ENCODE peak calls at places on chromosomes 5 and 9, in ten cellular contexts. One of them, this sample, is unnamed.

GRCh38 chr5:79486116-79486515 is 27.8 kb downstream of the HOMER1 start:
- DNase-seq in gastrocnemius medialis: no peak
- DNase-seq in breast epithelium: no peak
- DNase-seq in endothelial cell of umbilical vein: no peak
- DNase-seq in A549: no peak
- DNase-seq in cardiac muscle cell: no peak
- DNase-seq in A673: no peak
- DNase-seq in hepatocyte: no peak
- DNase-seq in heart right ventricle: no peak
- DNase-seq in HepG2: no peak
- DNase-seq in this sample: no peak

GRCh38 chr5:24226492-24226891 is 418.3 kb downstream of the CDH10 start:
- DNase-seq in A673: no peak
- DNase-seq in A549: no peak
- DNase-seq in endothelial cell of umbilical vein: no peak
- DNase-seq in breast epithelium: no peak
- DNase-seq in heart right ventricle: no peak
- DNase-seq in hepatocyte: no peak
- DNase-seq in HepG2: no peak
- DNase-seq in cardiac muscle cell: no peak
- DNase-seq in gastrocnemius medialis: no peak
- DNase-seq in this sample: no peak

GRCh38 chr5:154487541-154487940 is 9.5 kb upstream of the HAND1 start:
- DNase-seq in A673: no peak
- DNase-seq in hepatocyte: no peak
- DNase-seq in heart right ventricle: no peak
- DNase-seq in A549: no peak
- DNase-seq in gastrocnemius medialis: no peak
- DNase-seq in endothelial cell of umbilical vein: no peak
- DNase-seq in cardiac muscle cell: no peak
- DNase-seq in HepG2: no peak
- DNase-seq in breast epithelium: no peak
- DNase-seq in this sample: no peak

GRCh38 chr9:93061260-93061751 is 2.8 kb downstream of the SUSD3 start:
- DNase-seq in A673: no peak
- DNase-seq in A549: no peak
- DNase-seq in HepG2: no peak
- DNase-seq in gastrocnemius medialis: no peak
- DNase-seq in heart right ventricle: no peak
- DNase-seq in endothelial cell of umbilical vein: no peak
- DNase-seq in cardiac muscle cell: no peak
- DNase-seq in hepatocyte: no peak
- DNase-seq in breast epithelium: no peak
- DNase-seq in this sample: no peak

GRCh38 chr9:98888794-98889495 is 54.8 kb upstream of the COL15A1 start:
- DNase-seq in HepG2: no peak
- DNase-seq in cardiac muscle cell: no peak
- DNase-seq in endothelial cell of umbilical vein: no peak
- DNase-seq in heart right ventricle: no peak
- DNase-seq in breast epithelium: no peak
- DNase-seq in A549: no peak
- DNase-seq in hepatocyte: no peak
- DNase-seq in A673: no peak
- DNase-seq in gastrocnemius medialis: no peak
- DNase-seq in this sample: no peak

GRCh38 chr9:72807765-72808445 is 144.9 kb downstream of the ALDH1A1 start:
- DNase-seq in gastrocnemius medialis: no peak
- DNase-seq in A673: peak; percentile 15
- DNase-seq in cardiac muscle cell: no peak
- DNase-seq in heart right ventricle: no peak
- DNase-seq in HepG2: peak; percentile 22
- DNase-seq in breast epithelium: no peak
- DNase-seq in A549: no peak
- DNase-seq in hepatocyte: no peak
- DNase-seq in endothelial cell of umbilical vein: peak; percentile 13
- DNase-seq in this sample: no peak

GRCh38 chr9:99069532-99069931 is 35.4 kb upstream of the TGFBR1 start:
- DNase-seq in hepatocyte: no peak
- DNase-seq in heart right ventricle: no peak
- DNase-seq in breast epithelium: no peak
- DNase-seq in HepG2: no peak
- DNase-seq in gastrocnemius medialis: no peak
- DNase-seq in endothelial cell of umbilical vein: no peak
- DNase-seq in cardiac muscle cell: no peak
- DNase-seq in A549: no peak
- DNase-seq in A673: peak; percentile 31
- DNase-seq in this sample: no peak

GRCh38 chr9:122087406-122088200 is 5.5 kb downstream of the TTLL11 start:
- DNase-seq in cardiac muscle cell: no peak
- DNase-seq in breast epithelium: no peak
- DNase-seq in A673: no peak
- DNase-seq in gastrocnemius medialis: no peak
- DNase-seq in HepG2: no peak
- DNase-seq in hepatocyte: no peak
- DNase-seq in endothelial cell of umbilical vein: no peak
- DNase-seq in A549: no peak
- DNase-seq in heart right ventricle: no peak
- DNase-seq in this sample: no peak

GRCh38 chr9:83385317-83385716 is 152.9 kb downstream of the FRMD3 start:
- DNase-seq in breast epithelium: no peak
- DNase-seq in heart right ventricle: no peak
- DNase-seq in HepG2: no peak
- DNase-seq in hepatocyte: no peak
- DNase-seq in cardiac muscle cell: no peak
- DNase-seq in gastrocnemius medialis: no peak
- DNase-seq in A673: no peak
- DNase-seq in A549: no peak
- DNase-seq in endothelial cell of umbilical vein: peak; percentile 3
- DNase-seq in this sample: no peak

GRCh38 chr5:142716963-142717362 is 31.1 kb upstream of the FGF1 start:
- DNase-seq in A673: peak; percentile 88
- DNase-seq in cardiac muscle cell: peak; percentile 82
- DNase-seq in heart right ventricle: peak; percentile 62
- DNase-seq in breast epithelium: peak; percentile 55
- DNase-seq in gastrocnemius medialis: no peak
- DNase-seq in A549: peak; percentile 46
- DNase-seq in HepG2: peak; percentile 54
- DNase-seq in hepatocyte: peak; percentile 76
- DNase-seq in endothelial cell of umbilical vein: peak; percentile 53
- DNase-seq in this sample: no peak

GRCh38 chr5:180187767-180188166 is 21.2 kb downstream of the RASGEF1C start:
- DNase-seq in A549: no peak
- DNase-seq in hepatocyte: no peak
- DNase-seq in endothelial cell of umbilical vein: no peak
- DNase-seq in gastrocnemius medialis: no peak
- DNase-seq in cardiac muscle cell: no peak
- DNase-seq in HepG2: no peak
- DNase-seq in heart right ventricle: no peak
- DNase-seq in breast epithelium: no peak
- DNase-seq in A673: no peak
- DNase-seq in this sample: no peak

GRCh38 chr5:33891731-33892418 is at the start of gene ADAMTS12:
- DNase-seq in breast epithelium: no peak
- DNase-seq in HepG2: no peak
- DNase-seq in A673: no peak
- DNase-seq in heart right ventricle: peak; percentile 41
- DNase-seq in hepatocyte: peak; percentile 41
- DNase-seq in gastrocnemius medialis: no peak
- DNase-seq in endothelial cell of umbilical vein: no peak
- DNase-seq in A549: no peak
- DNase-seq in cardiac muscle cell: peak; percentile 80
- DNase-seq in this sample: no peak

GRCh38 chr9:116904165-116904564 is 217.1 kb downstream of the TRIM32 start:
- DNase-seq in HepG2: no peak
- DNase-seq in A549: no peak
- DNase-seq in hepatocyte: no peak
- DNase-seq in gastrocnemius medialis: no peak
- DNase-seq in A673: no peak
- DNase-seq in heart right ventricle: no peak
- DNase-seq in endothelial cell of umbilical vein: no peak
- DNase-seq in breast epithelium: no peak
- DNase-seq in cardiac muscle cell: no peak
- DNase-seq in this sample: no peak

GRCh38 chr5:125367702-125368101 is 621.3 kb upstream of the ZNF608 start:
- DNase-seq in A549: no peak
- DNase-seq in endothelial cell of umbilical vein: no peak
- DNase-seq in hepatocyte: no peak
- DNase-seq in gastrocnemius medialis: no peak
- DNase-seq in heart right ventricle: no peak
- DNase-seq in breast epithelium: no peak
- DNase-seq in A673: no peak
- DNase-seq in HepG2: no peak
- DNase-seq in cardiac muscle cell: no peak
- DNase-seq in this sample: no peak

GRCh38 chr5:40879163-40879942 is 29.9 kb upstream of the C7 start:
- DNase-seq in A549: peak; percentile 26
- DNase-seq in endothelial cell of umbilical vein: peak; percentile 52
- DNase-seq in breast epithelium: no peak
- DNase-seq in heart right ventricle: no peak
- DNase-seq in A673: peak; percentile 57
- DNase-seq in cardiac muscle cell: peak; percentile 17
- DNase-seq in gastrocnemius medialis: no peak
- DNase-seq in hepatocyte: peak; percentile 13
- DNase-seq in HepG2: peak; percentile 10
- DNase-seq in this sample: no peak

GRCh38 chr5:10227396-10227795 is 22.3 kb downstream of the ATPSCKMT start:
- DNase-seq in A549: no peak
- DNase-seq in endothelial cell of umbilical vein: no peak
- DNase-seq in hepatocyte: no peak
- DNase-seq in HepG2: no peak
- DNase-seq in cardiac muscle cell: no peak
- DNase-seq in breast epithelium: no peak
- DNase-seq in heart right ventricle: no peak
- DNase-seq in A673: no peak
- DNase-seq in gastrocnemius medialis: no peak
- DNase-seq in this sample: no peak

GRCh38 chr5:93909356-93909755 is 168.0 kb upstream of the POU5F2 start:
- DNase-seq in breast epithelium: no peak
- DNase-seq in HepG2: no peak
- DNase-seq in cardiac muscle cell: no peak
- DNase-seq in endothelial cell of umbilical vein: peak; percentile 23
- DNase-seq in A549: no peak
- DNase-seq in A673: no peak
- DNase-seq in hepatocyte: no peak
- DNase-seq in heart right ventricle: no peak
- DNase-seq in gastrocnemius medialis: no peak
- DNase-seq in this sample: no peak

GRCh38 chr9:37399336-37399735 is 23.2 kb upstream of the GRHPR start:
- DNase-seq in A549: no peak
- DNase-seq in A673: no peak
- DNase-seq in heart right ventricle: no peak
- DNase-seq in gastrocnemius medialis: no peak
- DNase-seq in endothelial cell of umbilical vein: no peak
- DNase-seq in cardiac muscle cell: no peak
- DNase-seq in breast epithelium: no peak
- DNase-seq in hepatocyte: no peak
- DNase-seq in HepG2: no peak
- DNase-seq in this sample: no peak

DNA sequence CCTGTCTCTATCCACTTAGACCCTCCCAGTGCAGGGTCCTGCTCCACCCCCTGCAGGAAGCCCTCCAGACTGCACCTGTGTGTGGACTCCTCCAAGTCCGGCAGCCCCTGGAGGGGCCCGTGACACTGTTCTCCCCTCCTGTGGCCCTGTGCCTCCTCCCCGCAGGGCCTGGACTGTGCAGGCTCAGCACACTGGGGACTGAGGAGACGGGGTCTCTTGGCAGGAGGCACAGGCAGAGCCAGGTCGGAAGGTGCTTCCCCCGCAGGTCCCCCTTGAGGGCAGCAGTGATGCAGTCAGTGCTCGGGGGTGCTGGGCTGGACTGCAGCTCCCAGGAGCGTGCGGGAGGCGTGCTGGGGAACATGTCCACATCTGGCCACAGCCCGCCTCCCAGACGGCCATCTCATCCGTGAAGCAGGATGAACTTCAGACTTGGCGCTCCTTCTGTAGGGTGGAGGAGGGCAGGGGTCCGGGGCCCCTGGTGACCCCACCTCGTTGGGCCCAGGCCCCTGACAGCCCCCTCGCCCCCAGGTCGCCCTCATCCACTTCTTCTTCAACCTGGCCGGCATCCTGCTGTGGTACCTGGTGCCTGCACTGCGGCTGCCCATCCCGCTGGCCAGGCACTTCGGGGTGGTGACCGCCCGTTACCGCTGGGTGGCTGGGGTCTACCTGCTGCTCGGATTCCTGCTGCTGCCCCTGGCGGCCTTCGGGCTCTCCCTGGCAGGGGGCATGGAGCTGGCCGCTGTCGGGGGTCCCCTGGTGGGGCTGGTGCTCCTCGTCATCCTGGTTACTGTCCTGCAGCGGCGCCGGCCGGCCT is 4.9 kb downstream of the SLC34A3 start:
- DNase-seq in A673: no peak
- DNase-seq in A549: no peak
- DNase-seq in cardiac muscle cell: no peak
- DNase-seq in endothelial cell of umbilical vein: no peak
- DNase-seq in hepatocyte: no peak
- DNase-seq in HepG2: peak; percentile 45
- DNase-seq in breast epithelium: no peak
- DNase-seq in heart right ventricle: no peak
- DNase-seq in gastrocnemius medialis: no peak
- DNase-seq in this sample: no peak
- TF ChIP-seq CTCF in A673: no peak
- TF ChIP-seq CTCF in A549: no peak
- TF ChIP-seq CTCF in cardiac muscle cell: no peak
- TF ChIP-seq CTCF in endothelial cell of umbilical vein: no peak
- TF ChIP-seq CTCF in hepatocyte: peak; percentile 5
- TF ChIP-seq CTCF in HepG2: peak; percentile 70
- TF ChIP-seq CTCF in breast epithelium: no peak
- TF ChIP-seq CTCF in heart right ventricle: no peak
- TF ChIP-seq CTCF in gastrocnemius medialis: no peak
- TF ChIP-seq CTCF in this sample: no peak

GRCh38 chr5:137621306-137621705 is 114.6 kb downstream of the KLHL3 start:
- DNase-seq in gastrocnemius medialis: peak; percentile 14
- DNase-seq in cardiac muscle cell: no peak
- DNase-seq in A549: no peak
- DNase-seq in HepG2: no peak
- DNase-seq in hepatocyte: no peak
- DNase-seq in A673: no peak
- DNase-seq in endothelial cell of umbilical vein: no peak
- DNase-seq in breast epithelium: no peak
- DNase-seq in heart right ventricle: no peak
- DNase-seq in this sample: no peak
- H3K27ac ChIP-seq in gastrocnemius medialis: peak overlapping the region; percentile 78
- H3K27ac ChIP-seq in cardiac muscle cell: no peak overlapping the region
- H3K27ac ChIP-seq in A549: no peak overlapping the region
- H3K27ac ChIP-seq in HepG2: no peak overlapping the region
- H3K27ac ChIP-seq in hepatocyte: no peak overlapping the region
- H3K27ac ChIP-seq in A673: no peak overlapping the region
- H3K27ac ChIP-seq in endothelial cell of umbilical vein: no peak overlapping the region
- H3K27ac ChIP-seq in breast epithelium: no peak overlapping the region
- H3K27ac ChIP-seq in heart right ventricle: peak overlapping the region; percentile 72
- H3K27ac ChIP-seq in this sample: no peak overlapping the region

GRCh38 chr5:138629383-138629782 is 54.2 kb upstream of the HSPA9 start:
- DNase-seq in cardiac muscle cell: no peak
- DNase-seq in gastrocnemius medialis: no peak
- DNase-seq in A549: no peak
- DNase-seq in endothelial cell of umbilical vein: no peak
- DNase-seq in breast epithelium: no peak
- DNase-seq in A673: no peak
- DNase-seq in HepG2: no peak
- DNase-seq in heart right ventricle: no peak
- DNase-seq in hepatocyte: no peak
- DNase-seq in this sample: no peak
- TF ChIP-seq CTCF in cardiac muscle cell: no peak
- TF ChIP-seq CTCF in gastrocnemius medialis: no peak
- TF ChIP-seq CTCF in A549: no peak
- TF ChIP-seq CTCF in endothelial cell of umbilical vein: no peak
- TF ChIP-seq CTCF in breast epithelium: no peak
- TF ChIP-seq CTCF in A673: no peak
- TF ChIP-seq CTCF in HepG2: no peak
- TF ChIP-seq CTCF in heart right ventricle: no peak
- TF ChIP-seq CTCF in hepatocyte: no peak
- TF ChIP-seq CTCF in this sample: no peak

GRCh38 chr5:157543825-157544622 is 31.6 kb downstream of the ADAM19 start:
- DNase-seq in gastrocnemius medialis: no peak
- DNase-seq in endothelial cell of umbilical vein: peak; percentile 65
- DNase-seq in A549: no peak
- DNase-seq in heart right ventricle: no peak
- DNase-seq in HepG2: no peak
- DNase-seq in cardiac muscle cell: no peak
- DNase-seq in A673: no peak
- DNase-seq in hepatocyte: no peak
- DNase-seq in breast epithelium: no peak
- DNase-seq in this sample: no peak
- H3K27ac ChIP-seq in gastrocnemius medialis: no peak overlapping the region
- H3K27ac ChIP-seq in endothelial cell of umbilical vein: no peak overlapping the region
- H3K27ac ChIP-seq in A549: no peak overlapping the region
- H3K27ac ChIP-seq in heart right ventricle: no peak overlapping the region
- H3K27ac ChIP-seq in HepG2: no peak overlapping the region
- H3K27ac ChIP-seq in cardiac muscle cell: no peak overlapping the region
- H3K27ac ChIP-seq in A673: no peak overlapping the region
- H3K27ac ChIP-seq in hepatocyte: no peak overlapping the region
- H3K27ac ChIP-seq in breast epithelium: peak overlapping the region; percentile 38
- H3K27ac ChIP-seq in this sample: peak overlapping the region; percentile 51